ENCODE peak calls at places on chromosomes 4 and X, in ten cellular contexts. One of them, this sample, is unnamed.

GRCh38 chr4:40550900-40551546 is 78.6 kb downstream of the RBM47 start:
- DNase-seq in mammary epithelial cell: peak
- DNase-seq in stomach: peak
- DNase-seq in Peyer's patch: peak
- DNase-seq in psoas muscle: no peak
- DNase-seq in endodermal cell: no peak
- DNase-seq in heart left ventricle: no peak
- DNase-seq in A549: peak
- DNase-seq in suprapubic skin: no peak
- DNase-seq in tibial artery: no peak
- DNase-seq in this sample: no peak

GRCh38 chrX:2627272-2627867 is 63.7 kb upstream of the CD99 start:
- DNase-seq in mammary epithelial cell: peak
- DNase-seq in stomach: peak
- DNase-seq in Peyer's patch: peak
- DNase-seq in psoas muscle: no peak
- DNase-seq in endodermal cell: peak
- DNase-seq in heart left ventricle: no peak
- DNase-seq in A549: peak
- DNase-seq in suprapubic skin: no peak
- DNase-seq in tibial artery: peak
- DNase-seq in this sample: no peak

GRCh38 chrX:68307767-68308166 is 125.5 kb downstream of the OPHN1 start:
- DNase-seq in mammary epithelial cell: peak
- DNase-seq in stomach: no peak
- DNase-seq in Peyer's patch: no peak
- DNase-seq in psoas muscle: no peak
- DNase-seq in endodermal cell: no peak
- DNase-seq in heart left ventricle: no peak
- DNase-seq in A549: no peak
- DNase-seq in suprapubic skin: no peak
- DNase-seq in tibial artery: no peak
- DNase-seq in this sample: no peak

GRCh38 chrX:40542972-40543371 is 37.8 kb upstream of the ATP6AP2 start:
- DNase-seq in mammary epithelial cell: no peak
- DNase-seq in stomach: no peak
- DNase-seq in Peyer's patch: no peak
- DNase-seq in psoas muscle: no peak
- DNase-seq in endodermal cell: no peak
- DNase-seq in heart left ventricle: no peak
- DNase-seq in A549: no peak
- DNase-seq in suprapubic skin: no peak
- DNase-seq in tibial artery: no peak
- DNase-seq in this sample: no peak

GRCh38 chrX:32893751-32894150 is 317.6 kb downstream of the DMD start:
- DNase-seq in mammary epithelial cell: peak
- DNase-seq in stomach: no peak
- DNase-seq in Peyer's patch: no peak
- DNase-seq in psoas muscle: peak
- DNase-seq in endodermal cell: no peak
- DNase-seq in heart left ventricle: no peak
- DNase-seq in A549: no peak
- DNase-seq in suprapubic skin: no peak
- DNase-seq in tibial artery: no peak
- DNase-seq in this sample: no peak

GRCh38 chr4:37978509-37978908 is 18.3 kb downstream of the PTTG2 start:
- DNase-seq in mammary epithelial cell: no peak
- DNase-seq in stomach: no peak
- DNase-seq in Peyer's patch: no peak
- DNase-seq in psoas muscle: no peak
- DNase-seq in endodermal cell: no peak
- DNase-seq in heart left ventricle: no peak
- DNase-seq in A549: no peak
- DNase-seq in suprapubic skin: no peak
- DNase-seq in tibial artery: no peak
- DNase-seq in this sample: no peak

GRCh38 chrX:43882294-43882681 is at the start of gene MAOB:
- DNase-seq in mammary epithelial cell: peak
- DNase-seq in stomach: peak
- DNase-seq in Peyer's patch: peak
- DNase-seq in psoas muscle: peak
- DNase-seq in endodermal cell: peak
- DNase-seq in heart left ventricle: peak
- DNase-seq in A549: no peak
- DNase-seq in suprapubic skin: peak
- DNase-seq in tibial artery: no peak
- DNase-seq in this sample: peak

GRCh38 chr4:75723117-75723801 is 1.1 kb upstream of the USO1 start:
- DNase-seq in mammary epithelial cell: peak
- DNase-seq in stomach: no peak
- DNase-seq in Peyer's patch: no peak
- DNase-seq in psoas muscle: no peak
- DNase-seq in endodermal cell: no peak
- DNase-seq in heart left ventricle: no peak
- DNase-seq in A549: no peak
- DNase-seq in suprapubic skin: no peak
- DNase-seq in tibial artery: no peak
- DNase-seq in this sample: no peak

GRCh38 chr4:128565565-128566186 is 243.8 kb upstream of the JADE1 start:
- DNase-seq in mammary epithelial cell: no peak
- DNase-seq in stomach: peak
- DNase-seq in Peyer's patch: peak
- DNase-seq in psoas muscle: peak
- DNase-seq in endodermal cell: peak
- DNase-seq in heart left ventricle: peak
- DNase-seq in A549: no peak
- DNase-seq in suprapubic skin: no peak
- DNase-seq in tibial artery: no peak
- DNase-seq in this sample: peak

GRCh38 chrX:22357621-22358020 is 84.9 kb downstream of the CBLL2 start:
- DNase-seq in mammary epithelial cell: no peak
- DNase-seq in stomach: no peak
- DNase-seq in Peyer's patch: no peak
- DNase-seq in psoas muscle: no peak
- DNase-seq in endodermal cell: no peak
- DNase-seq in heart left ventricle: no peak
- DNase-seq in A549: no peak
- DNase-seq in suprapubic skin: no peak
- DNase-seq in tibial artery: no peak
- DNase-seq in this sample: no peak

GRCh38 chr4:159946983-159947645 is 844.2 kb downstream of the RAPGEF2 start:
- DNase-seq in mammary epithelial cell: peak
- DNase-seq in stomach: no peak
- DNase-seq in Peyer's patch: no peak
- DNase-seq in psoas muscle: no peak
- DNase-seq in endodermal cell: no peak
- DNase-seq in heart left ventricle: no peak
- DNase-seq in A549: peak
- DNase-seq in suprapubic skin: no peak
- DNase-seq in tibial artery: no peak
- DNase-seq in this sample: no peak

GRCh38 chr4:71554025-71554424 is 215.2 kb downstream of the SLC4A4 start:
- DNase-seq in mammary epithelial cell: no peak
- DNase-seq in stomach: no peak
- DNase-seq in Peyer's patch: no peak
- DNase-seq in psoas muscle: no peak
- DNase-seq in endodermal cell: no peak
- DNase-seq in heart left ventricle: no peak
- DNase-seq in A549: no peak
- DNase-seq in suprapubic skin: no peak
- DNase-seq in tibial artery: no peak
- DNase-seq in this sample: no peak

DNA sequence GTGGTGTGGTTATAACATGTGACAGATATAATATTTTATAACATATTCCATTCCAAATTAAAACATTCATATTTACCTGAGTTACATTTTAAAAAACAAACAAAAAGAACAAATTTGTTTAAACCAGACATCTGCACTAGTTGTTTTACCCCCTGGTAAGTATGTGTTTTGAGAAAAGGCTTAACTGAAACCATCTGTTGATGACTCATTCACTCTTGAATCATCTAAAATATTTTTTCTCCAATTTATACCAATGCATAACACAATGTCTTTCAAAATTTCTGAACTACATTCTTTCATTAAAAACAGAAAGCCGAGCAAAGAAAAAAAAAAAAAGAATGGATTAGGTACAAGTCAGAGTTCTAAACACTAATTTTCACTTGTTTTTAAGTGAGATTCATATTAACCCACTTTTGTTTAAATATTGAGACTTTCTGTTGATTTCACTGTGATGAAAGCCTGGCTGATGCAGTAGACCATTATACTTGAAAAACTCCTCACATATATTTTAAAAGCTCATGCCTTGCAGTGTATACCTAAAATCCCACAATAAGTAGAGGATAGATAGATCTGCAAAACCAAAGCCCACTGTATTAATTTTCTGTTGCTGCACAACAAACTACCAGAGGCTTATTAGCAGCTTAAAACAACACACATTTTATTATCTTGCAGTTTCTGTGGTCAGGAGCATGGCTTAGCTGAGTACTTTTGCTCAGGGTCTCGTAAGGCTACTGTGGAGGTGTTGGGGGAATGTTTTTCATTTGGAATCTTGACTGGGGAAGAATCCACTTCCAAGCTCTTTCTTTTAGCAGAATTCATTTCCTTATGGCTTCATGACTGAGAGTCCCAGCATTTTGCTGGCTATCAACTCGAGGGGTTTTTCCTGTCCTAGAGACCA is 221.5 kb downstream of the PCDH18 start:
- DNase-seq in mammary epithelial cell: peak
- DNase-seq in stomach: no peak
- DNase-seq in Peyer's patch: no peak
- DNase-seq in psoas muscle: no peak
- DNase-seq in endodermal cell: no peak
- DNase-seq in heart left ventricle: no peak
- DNase-seq in A549: no peak
- DNase-seq in suprapubic skin: no peak
- DNase-seq in tibial artery: no peak
- DNase-seq in this sample: no peak
- H3K4me3 ChIP-seq in mammary epithelial cell: no peak
- H3K4me3 ChIP-seq in stomach: no peak
- H3K4me3 ChIP-seq in Peyer's patch: no peak
- H3K4me3 ChIP-seq in psoas muscle: no peak
- H3K4me3 ChIP-seq in endodermal cell: no peak
- H3K4me3 ChIP-seq in heart left ventricle: no peak
- H3K4me3 ChIP-seq in A549: no peak
- H3K4me3 ChIP-seq in suprapubic skin: no peak
- H3K4me3 ChIP-seq in tibial artery: no peak
- H3K4me3 ChIP-seq in this sample: no peak

GRCh38 chr4:65580551-65580950 is 89.7 kb downstream of the EPHA5 start:
- DNase-seq in mammary epithelial cell: no peak
- DNase-seq in stomach: no peak
- DNase-seq in Peyer's patch: no peak
- DNase-seq in psoas muscle: no peak
- DNase-seq in endodermal cell: no peak
- DNase-seq in heart left ventricle: no peak
- DNase-seq in A549: no peak
- DNase-seq in suprapubic skin: no peak
- DNase-seq in tibial artery: no peak
- DNase-seq in this sample: no peak
- TF ChIP-seq CTCF in mammary epithelial cell: no peak
- TF ChIP-seq CTCF in stomach: no peak
- TF ChIP-seq CTCF in Peyer's patch: no peak
- TF ChIP-seq CTCF in psoas muscle: no peak
- TF ChIP-seq CTCF in endodermal cell: peak
- TF ChIP-seq CTCF in heart left ventricle: no peak
- TF ChIP-seq CTCF in A549: no peak
- TF ChIP-seq CTCF in suprapubic skin: no peak
- TF ChIP-seq CTCF in tibial artery: no peak
- TF ChIP-seq CTCF in this sample: no peak

DNA sequence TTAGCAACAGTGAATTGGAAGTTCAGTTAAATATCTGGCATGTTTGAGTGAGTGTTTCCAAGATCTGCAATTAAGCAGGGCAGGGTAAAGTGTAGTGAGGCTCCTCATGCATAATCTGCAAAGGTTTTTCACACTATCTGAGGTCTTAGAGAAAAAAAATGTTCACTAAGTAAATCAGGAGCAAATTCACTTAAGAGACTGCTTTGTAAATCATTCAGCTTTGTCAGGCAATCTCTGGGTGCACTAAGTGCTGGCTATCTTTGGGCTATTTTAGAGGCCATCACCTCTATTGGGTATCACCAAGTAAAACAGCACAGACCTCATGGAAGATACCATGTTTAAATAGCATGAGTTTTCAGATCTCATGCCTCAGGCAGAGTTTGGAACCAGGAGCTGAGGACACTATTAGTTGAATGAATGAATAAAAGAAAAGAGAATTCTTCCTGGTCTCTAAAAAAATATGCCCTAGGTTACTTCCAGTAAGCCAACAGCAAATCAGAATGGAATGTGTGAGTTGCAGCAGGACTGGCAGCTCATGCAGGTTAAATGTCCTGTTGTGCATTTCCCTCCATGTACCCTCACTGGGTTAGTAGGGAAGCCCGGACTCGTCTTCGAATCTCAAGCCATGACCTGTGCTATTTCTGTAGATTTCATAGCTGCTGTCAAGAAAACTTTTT is 195.3 kb downstream of the KCNIP4 start:
- DNase-seq in mammary epithelial cell: peak
- DNase-seq in stomach: no peak
- DNase-seq in Peyer's patch: no peak
- DNase-seq in psoas muscle: no peak
- DNase-seq in endodermal cell: no peak
- DNase-seq in heart left ventricle: no peak
- DNase-seq in A549: no peak
- DNase-seq in suprapubic skin: no peak
- DNase-seq in tibial artery: no peak
- DNase-seq in this sample: no peak
- H3K27ac ChIP-seq in mammary epithelial cell: no peak
- H3K27ac ChIP-seq in stomach: no peak
- H3K27ac ChIP-seq in Peyer's patch: no peak
- H3K27ac ChIP-seq in psoas muscle: no peak
- H3K27ac ChIP-seq in endodermal cell: no peak
- H3K27ac ChIP-seq in heart left ventricle: no peak
- H3K27ac ChIP-seq in A549: no peak
- H3K27ac ChIP-seq in suprapubic skin: no peak
- H3K27ac ChIP-seq in tibial artery: no peak
- H3K27ac ChIP-seq in this sample: no peak

DNA sequence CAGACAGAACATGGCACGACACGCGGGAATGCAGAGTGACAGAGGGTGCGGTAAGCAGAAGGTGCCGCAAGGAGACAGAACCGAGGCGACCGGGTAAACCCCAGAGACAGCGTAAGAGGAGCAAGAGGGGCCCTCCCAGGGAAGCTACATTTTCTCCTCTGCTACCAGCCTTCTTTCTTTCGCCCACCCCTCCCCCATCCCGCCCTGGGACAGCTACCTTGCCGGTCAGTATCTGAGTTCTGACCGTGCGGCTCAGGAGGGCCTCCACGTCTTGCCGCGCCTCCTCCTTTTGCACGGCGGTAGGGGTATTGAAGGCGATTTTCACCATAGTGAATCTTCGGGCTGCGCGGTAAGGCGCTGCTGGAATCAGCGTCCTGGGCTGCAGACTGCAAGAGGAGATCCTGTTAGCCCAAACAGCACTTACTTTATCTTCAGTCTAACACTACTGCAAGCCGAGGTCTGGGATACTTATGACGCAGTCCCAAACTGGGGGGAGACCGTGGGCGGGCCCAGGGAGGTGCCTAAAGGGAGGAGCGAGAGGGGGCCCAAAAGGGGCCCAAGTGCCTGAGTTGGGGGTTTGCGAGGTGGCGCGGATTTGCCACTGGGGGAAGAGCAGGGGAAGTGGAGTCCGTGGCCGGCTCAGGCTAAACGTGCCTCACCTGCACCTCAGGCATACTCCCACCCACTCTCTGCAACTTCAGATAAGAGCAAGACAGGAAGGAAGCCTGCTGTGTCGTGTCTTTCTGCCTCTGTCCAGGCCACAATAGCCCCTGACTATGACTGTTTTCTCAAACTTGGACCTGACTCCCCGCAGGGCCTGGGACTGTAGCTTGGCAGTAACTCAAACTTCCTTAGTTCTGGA is at the start of gene ITM2A:
- DNase-seq in mammary epithelial cell: peak
- DNase-seq in stomach: peak
- DNase-seq in Peyer's patch: peak
- DNase-seq in psoas muscle: peak
- DNase-seq in endodermal cell: peak
- DNase-seq in heart left ventricle: peak
- DNase-seq in A549: no peak
- DNase-seq in suprapubic skin: peak
- DNase-seq in tibial artery: peak
- DNase-seq in this sample: peak
- H3K4me3 ChIP-seq in mammary epithelial cell: peak
- H3K4me3 ChIP-seq in stomach: peak
- H3K4me3 ChIP-seq in Peyer's patch: peak
- H3K4me3 ChIP-seq in psoas muscle: peak
- H3K4me3 ChIP-seq in endodermal cell: peak
- H3K4me3 ChIP-seq in heart left ventricle: peak
- H3K4me3 ChIP-seq in A549: peak
- H3K4me3 ChIP-seq in suprapubic skin: peak
- H3K4me3 ChIP-seq in tibial artery: peak
- H3K4me3 ChIP-seq in this sample: peak

This sample was measured in upper lobe of right lung.